ENCODE peak calls at places on chromosomes 2 and 18, in four cellular contexts. N is NCI-H510A treated with DMSO at 0.1 percent for 48 hours; E is activated gamma-delta T cell treated with anti-CD3 and anti-CD28 coated beads, Interleukin-2, amount 50 U/mL, for 16 hours; W is T47D. J is an unnamed sample.

GRCh38 chr18:23883277-23883790 is 131.2 kb upstream of the TTC39C start:
- DNase-seq in N (peak; percentile 79), W (peak; percentile 15), E (no peak), J (no peak)

GRCh38 chr2:64768426-64769033 is 114.8 kb upstream of the SERTAD2 start:
- DNase-seq in E (no peak), N (no peak), W (peak; percentile 18), J (no peak)

GRCh38 chr2:239269959-239270358 is 130.9 kb downstream of the HDAC4 start:
- DNase-seq in E (no peak), N (no peak), W (no peak), J (no peak)

GRCh38 chr2:29522951-29523669 is 398.3 kb downstream of the ALK start:
- DNase-seq in W (no peak), N (no peak), E (no peak), J (peak; percentile 84)

GRCh38 chr2:144449028-144449406 is 70.9 kb downstream of the ZEB2 start:
- DNase-seq in W (peak; percentile 2), E (no peak), N (no peak), J (no peak)

GRCh38 chr2:62320657-62321357 is 124.9 kb downstream of the B3GNT2 start:
- DNase-seq in E (no peak), W (no peak), N (no peak), J (no peak)

GRCh38 chr18:37385846-37386435 is 179.7 kb downstream of the CELF4 start:
- DNase-seq in W (peak; percentile 19), N (peak; percentile 77), E (no peak), J (no peak)

GRCh38 chr2:100780203-100781008 is 39.5 kb upstream of the NPAS2 start:
- DNase-seq in E (no peak), N (no peak), W (no peak), J (no peak)

GRCh38 chr2:112888350-112888749 is 22.6 kb upstream of the IL37 start:
- DNase-seq in N (no peak), W (no peak), E (no peak), J (no peak)

GRCh38 chr2:240856151-240856980 is 12.3 kb upstream of the AGXT start:
- DNase-seq in N (no peak), E (no peak), W (no peak), J (no peak)

GRCh38 chr2:174868916-174869315 is 104.6 kb upstream of the CHRNA1 start:
- DNase-seq in E (no peak), N (peak; percentile 63), W (no peak), J (no peak)

GRCh38 chr2:82837588-82838304 is 1621.3 kb downstream of the SUCLG1 start:
- DNase-seq in N (no peak), W (no peak), E (no peak), J (peak; percentile 93)

GRCh38 chr18:34085140-34085739 is 139.5 kb downstream of the NOL4 start:
- DNase-seq in W (no peak), N (no peak), E (no peak), J (no peak)

J was measured in brain microvascular endothelial cell.